ENCODE peak calls at places on chromosomes 11 and 22, in four cellular contexts. F is A549, H is WTC11, R is SK-N-SH. C is an unnamed sample.

GRCh38 chr11:84437129-84438123 is 1151.3 kb upstream of the CCDC90B start:
- DNase-seq in H (peak; percentile 82), R (no peak), F (no peak), C (peak; percentile 83)

GRCh38 chr22:30827646-30828045 is 133.0 kb downstream of the OSBP2 start:
- DNase-seq in F (no peak), H (no peak), R (no peak), C (no peak)

GRCh38 chr11:35629914-35630313 is 11.7 kb downstream of the FJX1 start:
- DNase-seq in R (no peak), H (no peak), F (peak; percentile 59), C (no peak)

GRCh38 chr22:44385781-44386180 is 73.0 kb upstream of the SHISAL1 start:
- DNase-seq in F (no peak), R (no peak), H (no peak), C (no peak)

GRCh38 chr11:20631525-20632168 is 32.2 kb downstream of the SLC6A5 start:
- DNase-seq in F (no peak), H (no peak), R (no peak), C (no peak)

GRCh38 chr11:17778956-17779860 is 44.6 kb downstream of the KCNC1 start:
- DNase-seq in F (no peak), H (no peak), R (no peak), C (no peak)

GRCh38 chr11:77030834-77031414 is 3.3 kb upstream of the B3GNT6 start:
- DNase-seq in F (no peak), H (no peak), R (no peak), C (no peak)

GRCh38 chr11:17391493-17392355 is 3.3 kb upstream of the KCNJ11 start:
- DNase-seq in H (no peak), R (peak; percentile 12), F (no peak), C (no peak)

GRCh38 chr11:72703281-72704008 is 29.2 kb upstream of the PDE2A start:
- DNase-seq in F (no peak), H (no peak), R (no peak), C (no peak)

GRCh38 chr11:118792642-118793124 is 1.7 kb upstream of the DDX6 start:
- DNase-seq in R (peak; percentile 83), H (peak; percentile 62), F (peak; percentile 86), C (peak; percentile 63)

GRCh38 chr11:121141051-121141450 is 40.0 kb downstream of the TECTA start:
- DNase-seq in R (no peak), H (no peak), F (no peak), C (no peak)

GRCh38 chr22:30425616-30426394 is at the start of gene MTFP1:
- DNase-seq in F (peak; percentile 44), R (peak; percentile 89), H (peak; percentile 83), C (no peak)

GRCh38 chr11:128488471-128488870 is 98.9 kb downstream of the ETS1 start:
- DNase-seq in R (no peak), H (no peak), F (no peak), C (no peak)

GRCh38 chr11:118632577-118633318 is 25.3 kb downstream of the PHLDB1 start:
- DNase-seq in R (no peak), H (no peak), F (no peak), C (no peak)

GRCh38 chr11:47189100-47189834 is 3.0 kb upstream of the PACSIN3 start:
- DNase-seq in H (no peak), R (no peak), F (peak; percentile 62), C (no peak)

GRCh38 chr22:23536821-23537345 is 43.2 kb downstream of the IGLL1 start:
- DNase-seq in H (no peak), F (no peak), R (no peak), C (no peak)

GRCh38 chr11:134466909-134467567 is 55.0 kb upstream of the B3GAT1 start:
- DNase-seq in F (no peak), R (no peak), H (no peak), C (no peak)

GRCh38 chr11:68441466-68442230 is 18.9 kb upstream of the PPP6R3 start:
- DNase-seq in H (no peak), R (peak; percentile 87), F (no peak), C (no peak)

GRCh38 chr11:46890665-46891064 is 27.7 kb downstream of the LRP4 start:
- DNase-seq in H (no peak), F (no peak), R (no peak), C (no peak)

GRCh38 chr11:2835768-2836150 is 49.8 kb downstream of the CDKN1C start:
- DNase-seq in R (no peak), F (no peak), H (no peak), C (no peak)

GRCh38 chr22:45453764-45454163 is 40.3 kb downstream of the RIBC2 start:
- DNase-seq in H (no peak), F (no peak), R (no peak), C (no peak)

GRCh38 chr22:46730568-46731245 is 7.3 kb downstream of the CERK start:
- DNase-seq in H (no peak), F (no peak), R (peak; percentile 12), C (no peak)

GRCh38 chr11:96154802-96155520 is 188.0 kb downstream of the MAML2 start:
- DNase-seq in H (no peak), F (no peak), R (no peak), C (no peak)

GRCh38 chr11:128593281-128593680 is 5.9 kb upstream of the ETS1 start:
- DNase-seq in H (peak; percentile 36), F (no peak), R (no peak), C (no peak)

GRCh38 chr11:73397468-73398131 is 21.4 kb downstream of the RELT start:
- DNase-seq in F (no peak), R (no peak), H (no peak), C (no peak)

GRCh38 chr22:43126506-43127165 is 16.1 kb downstream of the BIK start:
- DNase-seq in R (peak; percentile 25), F (peak; percentile 85), H (no peak), C (peak; percentile 51)

GRCh38 chr11:17939542-17939941 is 73.3 kb downstream of the SERGEF start:
- DNase-seq in F (no peak), H (no peak), R (no peak), C (no peak)

DNA sequence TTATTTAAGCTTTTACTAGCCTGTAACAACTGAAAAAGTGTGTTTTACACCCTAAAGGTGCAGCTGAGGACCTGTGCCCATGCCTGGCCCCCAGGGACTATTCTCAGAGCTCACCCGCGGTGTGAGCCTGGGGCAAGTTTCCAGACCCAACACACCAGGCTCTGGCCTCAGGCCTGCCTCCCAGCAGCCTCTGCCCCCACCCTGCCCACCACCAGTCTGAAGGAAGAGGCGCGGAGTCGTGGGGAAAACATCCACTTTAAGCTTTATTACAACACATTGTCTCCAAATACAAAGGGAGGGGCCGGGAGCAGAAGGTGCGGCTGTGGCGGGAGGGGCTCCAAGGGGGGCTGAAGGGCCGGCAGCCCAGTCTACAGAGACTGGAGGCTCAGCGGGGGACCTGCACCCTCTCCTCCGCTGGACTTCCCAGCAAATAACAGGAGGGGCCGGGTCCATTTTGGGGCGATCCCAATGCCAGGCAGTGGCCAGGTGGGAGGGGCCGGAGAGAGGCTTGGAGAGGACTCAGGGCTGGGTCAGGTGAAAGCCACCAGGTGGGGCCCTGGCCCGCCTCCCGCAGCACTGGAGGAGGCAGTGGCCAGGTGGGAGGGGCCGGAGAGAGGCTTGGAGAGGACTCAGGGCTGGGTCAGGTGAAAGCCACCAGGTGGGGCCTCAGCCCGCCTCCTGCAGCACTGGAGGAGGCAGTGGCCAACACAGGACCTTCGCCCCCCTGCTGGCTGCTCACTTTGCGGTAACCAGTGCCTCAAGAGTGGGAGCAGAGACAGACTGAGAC is 18.1 kb downstream of the DUSP8 start:
- DNase-seq in F (no peak), R (no peak), H (peak; percentile 82), C (peak; percentile 68)
- TF ChIP-seq MAX in F (no peak), R (no peak), H (no peak), C (no peak)

GRCh38 chr11:123298488-123299447 is 103.7 kb upstream of the CLMP start:
- DNase-seq in R (no peak), F (no peak), H (peak; percentile 36), C (peak; percentile 48)

GRCh38 chr11:123301696-123302400 is 106.8 kb upstream of the CLMP start:
- DNase-seq in R (peak; percentile 94), H (peak; percentile 83), F (peak; percentile 44), C (peak; percentile 93)

GRCh38 chr11:123302751-123303195 is 107.7 kb upstream of the CLMP start:
- DNase-seq in H (no peak), F (no peak), R (no peak), C (no peak)

GRCh38 chr11:123299721-123300120 is 104.7 kb upstream of the CLMP start:
- DNase-seq in R (no peak), H (no peak), F (no peak), C (no peak)

GRCh38 chr11:123300874-123301695 is 106.0 kb upstream of the CLMP start:
- DNase-seq in H (no peak), R (no peak), F (no peak), C (no peak)
- TF ChIP-seq MAX in H (no peak), R (no peak), F (no peak), C (no peak)

GRCh38 chr11:70948855-70949551 is 303.4 kb downstream of the SHANK2 start:
- DNase-seq in H (no peak), F (no peak), R (peak; percentile 36), C (no peak)
- TF ChIP-seq MAX in H (no peak), F (no peak), R (no peak), C (no peak)

DNA sequence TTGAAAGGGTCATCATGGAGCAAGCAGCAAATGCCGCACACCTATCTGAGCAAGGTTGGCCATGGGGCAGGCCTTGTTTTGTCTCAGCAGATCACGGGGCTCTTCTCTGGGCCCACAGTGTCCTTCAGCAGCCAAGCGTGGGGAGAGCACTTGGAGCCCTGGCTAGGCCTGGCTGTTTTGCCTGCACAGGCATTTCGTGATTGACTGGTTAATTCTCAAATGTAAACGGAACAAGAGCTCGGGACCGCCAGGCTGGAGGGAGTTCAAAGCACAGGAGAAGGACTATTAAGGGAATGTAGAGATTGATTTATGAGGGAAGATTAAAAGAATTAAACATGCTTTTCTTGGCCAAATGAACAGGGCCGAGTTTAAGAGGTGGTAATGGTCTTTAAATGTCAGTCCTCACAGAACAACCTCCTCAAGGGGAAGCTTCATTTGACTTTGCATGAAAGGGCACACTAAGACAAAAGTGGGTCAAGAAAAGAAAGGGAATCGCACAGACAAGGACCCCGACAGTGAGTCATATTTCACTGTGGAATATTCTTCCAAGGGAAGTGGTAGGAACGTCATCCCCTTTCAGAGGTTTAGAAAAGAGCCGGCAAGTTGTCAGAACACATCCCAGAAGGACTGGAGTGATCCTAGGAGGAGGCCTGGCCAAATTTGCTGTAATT is 20.7 kb downstream of the SPON1 start:
- DNase-seq in H (no peak), F (no peak), R (no peak), C (no peak)
- TF ChIP-seq MAX in H (no peak), F (no peak), R (no peak), C (no peak)

DNA sequence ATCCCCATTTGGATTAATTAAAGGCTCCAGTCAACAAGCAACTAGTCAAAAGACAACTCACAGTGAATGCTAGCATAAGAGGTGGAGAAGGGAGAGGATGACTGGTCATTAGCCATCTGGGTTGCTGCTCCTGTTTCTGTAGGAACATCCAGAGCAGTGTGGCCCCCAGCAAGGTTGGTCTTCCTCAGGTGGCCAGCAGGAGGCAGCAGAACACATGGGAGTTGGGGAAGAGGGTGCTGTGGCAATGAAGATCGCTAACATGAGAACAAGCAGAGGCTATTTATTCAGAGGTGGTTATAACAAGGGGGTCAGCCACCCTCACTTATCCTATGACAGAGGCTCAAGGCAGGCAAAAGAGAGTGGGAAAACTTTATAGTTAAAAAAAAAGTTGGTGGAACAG is 21.3 kb downstream of the IZUMO1R start:
- DNase-seq in F (peak; percentile 18), H (peak; percentile 89), R (peak; percentile 36), C (peak; percentile 94)
- TF ChIP-seq MAX in F (no peak), H (no peak), R (no peak), C (peak; percentile 20)

GRCh38 chr11:112296044-112296443 is 35.4 kb upstream of the PLET1 start:
- DNase-seq in F (no peak), R (no peak), H (no peak), C (no peak)
- TF ChIP-seq MAX in F (no peak), R (no peak), H (no peak), C (no peak)